ENCODE peak calls at places on chromosomes 7 and 10, in ten cellular contexts. R is body of pancreas; W is mesendoderm; C is left ventricle myocardium superior; Z is iris pigment epithelial cell; A is tibial artery; N is LoVo; M is hepatocyte; V is naive thymus-derived CD8-positive, alpha-beta T cell; G is activated T-cell treated with anti-CD3 and anti-CD28 coated beads for 24 hours. O is an unnamed sample.

GRCh38 chr7:84336303-84336702 is 141.7 kb upstream of the SEMA3A start:
- DNase-seq in N (no peak), G (no peak), M (peak; percentile 35), C (no peak), R (no peak), A (no peak), Z (peak; percentile 89), W (peak; percentile 73), V (no peak), O (peak; percentile 54)

GRCh38 chr7:78398081-78398480 is 599.5 kb downstream of the PHTF2 start:
- DNase-seq in N (no peak), M (no peak), A (no peak), Z (no peak), C (no peak), G (no peak), W (no peak), R (no peak), V (no peak), O (no peak)

GRCh38 chr10:6048281-6049030 is 13.7 kb downstream of the IL2RA start:
- DNase-seq in A (no peak), V (no peak), M (no peak), W (no peak), N (no peak), C (no peak), G (no peak), Z (no peak), R (no peak), O (no peak)

GRCh38 chr10:44280615-44281014 is 104.3 kb downstream of the CXCL12 start:
- DNase-seq in W (no peak), M (no peak), A (peak; percentile 64), G (no peak), Z (no peak), C (no peak), N (no peak), R (no peak), V (no peak), O (no peak)

GRCh38 chr7:32892521-32893224 is 1.1 kb upstream of the KBTBD2 start:
- DNase-seq in G (no peak), R (peak; percentile 38), N (peak; percentile 81), A (peak; percentile 48), V (peak; percentile 49), C (peak; percentile 65), W (peak; percentile 25), M (peak; percentile 59), Z (peak; percentile 68), O (peak; percentile 69)

GRCh38 chr7:11748884-11749283 is 83.1 kb downstream of the THSD7A start:
- DNase-seq in C (no peak), W (peak; percentile 22), A (no peak), Z (no peak), R (no peak), M (peak; percentile 18), G (no peak), V (no peak), N (no peak), O (no peak)

GRCh38 chr10:36170943-36171501 is 528.9 kb upstream of the FZD8 start:
- DNase-seq in W (no peak), G (no peak), A (no peak), N (no peak), V (no peak), C (no peak), M (no peak), Z (no peak), R (no peak), O (no peak)

GRCh38 chr10:124053971-124054370 is 39.4 kb downstream of the CHST15 start:
- DNase-seq in V (no peak), Z (no peak), C (no peak), N (no peak), R (no peak), M (no peak), A (no peak), G (no peak), W (peak; percentile 18), O (no peak)

GRCh38 chr10:83122336-83122735 is 1017.0 kb upstream of the GHITM start:
- DNase-seq in W (no peak), G (no peak), V (no peak), R (no peak), A (no peak), Z (no peak), M (no peak), C (no peak), N (no peak), O (no peak)

GRCh38 chr10:84077728-84078127 is 61.6 kb upstream of the GHITM start:
- DNase-seq in V (no peak), R (no peak), N (no peak), A (no peak), G (no peak), M (no peak), Z (no peak), C (no peak), W (no peak), O (no peak)

GRCh38 chr10:119734396-119735332 is 8.8 kb downstream of the INPP5F start:
- DNase-seq in M (no peak), W (peak; percentile 82), C (no peak), N (peak; percentile 16), Z (peak; percentile 64), V (no peak), R (no peak), A (no peak), G (no peak), O (peak; percentile 68)

GRCh38 chr10:44963772-44964633 is 4.4 kb downstream of the RASSF4 start:
- DNase-seq in R (peak; percentile 87), C (peak; percentile 94), G (no peak), N (no peak), A (peak; percentile 87), M (peak; percentile 62), V (no peak), W (no peak), Z (no peak), O (peak; percentile 78)

GRCh38 chr7:143225047-143225446 is 3.2 kb downstream of the TAS2R40 start:
- DNase-seq in G (no peak), W (no peak), A (no peak), N (no peak), Z (no peak), C (no peak), V (no peak), R (no peak), M (no peak), O (no peak)